ENCODE peak calls at places on chromosomes 11 and 22, in six cellular contexts. One of them, this sample, is unnamed.

GRCh38 chr11:111450480-111451320 is 61.5 kb downstream of the BTG4 start:
- DNase-seq in AG09319: no peak
- DNase-seq in T-helper 2 cell: no peak
- DNase-seq in activated CD4-positive, CD25-positive, alpha-beta regulatory T cell treated with anti-CD3 and anti-CD28 coated beads, Interleukin-2, amount 50 U/mL, for 16 hours: no peak
- DNase-seq in activated naive CD4-positive, alpha-beta T cell: no peak
- DNase-seq in AG04450: no peak
- DNase-seq in this sample: no peak

GRCh38 chr22:47038206-47038835 is 275.9 kb downstream of the TBC1D22A start:
- DNase-seq in AG09319: no peak
- DNase-seq in T-helper 2 cell: no peak
- DNase-seq in activated CD4-positive, CD25-positive, alpha-beta regulatory T cell treated with anti-CD3 and anti-CD28 coated beads, Interleukin-2, amount 50 U/mL, for 16 hours: no peak
- DNase-seq in activated naive CD4-positive, alpha-beta T cell: no peak
- DNase-seq in AG04450: no peak
- DNase-seq in this sample: no peak

GRCh38 chr11:125407046-125407445 is 89.0 kb downstream of the FEZ1 start:
- DNase-seq in AG09319: no peak
- DNase-seq in T-helper 2 cell: no peak
- DNase-seq in activated CD4-positive, CD25-positive, alpha-beta regulatory T cell treated with anti-CD3 and anti-CD28 coated beads, Interleukin-2, amount 50 U/mL, for 16 hours: no peak
- DNase-seq in activated naive CD4-positive, alpha-beta T cell: no peak
- DNase-seq in AG04450: no peak
- DNase-seq in this sample: no peak

GRCh38 chr11:100719362-100719761 is 32.3 kb downstream of the ARHGAP42 start:
- DNase-seq in AG09319: no peak
- DNase-seq in T-helper 2 cell: no peak
- DNase-seq in activated CD4-positive, CD25-positive, alpha-beta regulatory T cell treated with anti-CD3 and anti-CD28 coated beads, Interleukin-2, amount 50 U/mL, for 16 hours: no peak
- DNase-seq in activated naive CD4-positive, alpha-beta T cell: no peak
- DNase-seq in AG04450: no peak
- DNase-seq in this sample: no peak

GRCh38 chr11:82889133-82890001 is 10.9 kb downstream of the PRCP start:
- DNase-seq in AG09319: no peak
- DNase-seq in T-helper 2 cell: no peak
- DNase-seq in activated CD4-positive, CD25-positive, alpha-beta regulatory T cell treated with anti-CD3 and anti-CD28 coated beads, Interleukin-2, amount 50 U/mL, for 16 hours: no peak
- DNase-seq in activated naive CD4-positive, alpha-beta T cell: no peak
- DNase-seq in AG04450: no peak
- DNase-seq in this sample: no peak

GRCh38 chr11:116731097-116731761 is 41.6 kb downstream of the BUD13 start:
- DNase-seq in AG09319: no peak
- DNase-seq in T-helper 2 cell: no peak
- DNase-seq in activated CD4-positive, CD25-positive, alpha-beta regulatory T cell treated with anti-CD3 and anti-CD28 coated beads, Interleukin-2, amount 50 U/mL, for 16 hours: no peak
- DNase-seq in activated naive CD4-positive, alpha-beta T cell: no peak
- DNase-seq in AG04450: no peak
- DNase-seq in this sample: no peak

GRCh38 chr11:88345408-88345807 is 7.9 kb upstream of the CTSC start:
- DNase-seq in AG09319: no peak
- DNase-seq in T-helper 2 cell: no peak
- DNase-seq in activated CD4-positive, CD25-positive, alpha-beta regulatory T cell treated with anti-CD3 and anti-CD28 coated beads, Interleukin-2, amount 50 U/mL, for 16 hours: no peak
- DNase-seq in activated naive CD4-positive, alpha-beta T cell: no peak
- DNase-seq in AG04450: no peak
- DNase-seq in this sample: no peak

GRCh38 chr11:126072141-126072741 is 9.6 kb upstream of the CDON start:
- DNase-seq in AG09319: no peak
- DNase-seq in T-helper 2 cell: no peak
- DNase-seq in activated CD4-positive, CD25-positive, alpha-beta regulatory T cell treated with anti-CD3 and anti-CD28 coated beads, Interleukin-2, amount 50 U/mL, for 16 hours: no peak
- DNase-seq in activated naive CD4-positive, alpha-beta T cell: no peak
- DNase-seq in AG04450: no peak
- DNase-seq in this sample: no peak

GRCh38 chr22:40512426-40513136 is 123.9 kb downstream of the MRTFA start:
- DNase-seq in AG09319: peak
- DNase-seq in T-helper 2 cell: no peak
- DNase-seq in activated CD4-positive, CD25-positive, alpha-beta regulatory T cell treated with anti-CD3 and anti-CD28 coated beads, Interleukin-2, amount 50 U/mL, for 16 hours: no peak
- DNase-seq in activated naive CD4-positive, alpha-beta T cell: no peak
- DNase-seq in AG04450: peak
- DNase-seq in this sample: peak

GRCh38 chr22:47570851-47571250 is 808.4 kb downstream of the TBC1D22A start:
- DNase-seq in AG09319: no peak
- DNase-seq in T-helper 2 cell: no peak
- DNase-seq in activated CD4-positive, CD25-positive, alpha-beta regulatory T cell treated with anti-CD3 and anti-CD28 coated beads, Interleukin-2, amount 50 U/mL, for 16 hours: no peak
- DNase-seq in activated naive CD4-positive, alpha-beta T cell: no peak
- DNase-seq in AG04450: no peak
- DNase-seq in this sample: no peak

This sample was measured in vagina.